ENCODE peak calls at places on chromosomes 16 and 17, in seven cellular contexts. One of them, this sample, is unnamed.

GRCh38 chr16:70704586-70704985 is 18.7 kb upstream of the MTSS2 start:
- DNase-seq in T-helper 2 cell treated with Interferon-gamma antibody and Interleukin-4, amounts not matched to agents 5 μg/mL and 100 μg/mL, for 36 hours: no peak
- DNase-seq in activated CD4-positive, alpha-beta T cell treated with anti-CD3 and anti-CD28 coated beads for 24 hours: no peak
- DNase-seq in HEK293T: no peak
- DNase-seq in activated T-helper 2 cell treated with anti-CD3 and anti-CD28 coated beads, Interferon-gamma antibody, Interleukin-2, Interleukin-4, amounts not matched to agents 10 μg/mL and 5 μg/mL and 100 μg/mL, durations not matched to agents 14 hours and 24 hours and 36 hours: no peak
- DNase-seq in COR-L47: no peak
- DNase-seq in neural progenitor cell: no peak
- DNase-seq in this sample: no peak

GRCh38 chr17:75753514-75754377 is 11.2 kb downstream of the GALK1 start:
- DNase-seq in T-helper 2 cell treated with Interferon-gamma antibody and Interleukin-4, amounts not matched to agents 5 μg/mL and 100 μg/mL, for 36 hours: peak; percentile 75
- DNase-seq in activated CD4-positive, alpha-beta T cell treated with anti-CD3 and anti-CD28 coated beads for 24 hours: peak; percentile 56
- DNase-seq in activated T-helper 2 cell treated with anti-CD3 and anti-CD28 coated beads, Interferon-gamma antibody, Interleukin-2, Interleukin-4, amounts not matched to agents 10 μg/mL and 5 μg/mL and 100 μg/mL, durations not matched to agents 14 hours and 24 hours and 36 hours: peak; percentile 62
- DNase-seq in neural progenitor cell: peak; percentile 89
- DNase-seq in COR-L47: no peak
- DNase-seq in HEK293T: peak; percentile 91
- DNase-seq in this sample: peak; percentile 91

GRCh38 chr17:66748578-66748977 is 86.3 kb upstream of the CACNG5 start:
- DNase-seq in HEK293T: no peak
- DNase-seq in activated CD4-positive, alpha-beta T cell treated with anti-CD3 and anti-CD28 coated beads for 24 hours: no peak
- DNase-seq in COR-L47: no peak
- DNase-seq in activated T-helper 2 cell treated with anti-CD3 and anti-CD28 coated beads, Interferon-gamma antibody, Interleukin-2, Interleukin-4, amounts not matched to agents 10 μg/mL and 5 μg/mL and 100 μg/mL, durations not matched to agents 14 hours and 24 hours and 36 hours: no peak
- DNase-seq in neural progenitor cell: no peak
- DNase-seq in T-helper 2 cell treated with Interferon-gamma antibody and Interleukin-4, amounts not matched to agents 5 μg/mL and 100 μg/mL, for 36 hours: no peak
- DNase-seq in this sample: no peak

GRCh38 chr16:72332926-72333325 is 161.0 kb upstream of the PMFBP1 start:
- DNase-seq in COR-L47: no peak
- DNase-seq in HEK293T: no peak
- DNase-seq in activated T-helper 2 cell treated with anti-CD3 and anti-CD28 coated beads, Interferon-gamma antibody, Interleukin-2, Interleukin-4, amounts not matched to agents 10 μg/mL and 5 μg/mL and 100 μg/mL, durations not matched to agents 14 hours and 24 hours and 36 hours: no peak
- DNase-seq in neural progenitor cell: no peak
- DNase-seq in activated CD4-positive, alpha-beta T cell treated with anti-CD3 and anti-CD28 coated beads for 24 hours: no peak
- DNase-seq in T-helper 2 cell treated with Interferon-gamma antibody and Interleukin-4, amounts not matched to agents 5 μg/mL and 100 μg/mL, for 36 hours: no peak
- DNase-seq in this sample: no peak

GRCh38 chr16:85524630-85525463 is 88.3 kb upstream of the GSE1 start:
- DNase-seq in T-helper 2 cell treated with Interferon-gamma antibody and Interleukin-4, amounts not matched to agents 5 μg/mL and 100 μg/mL, for 36 hours: no peak
- DNase-seq in COR-L47: peak; percentile 86
- DNase-seq in HEK293T: peak; percentile 24
- DNase-seq in neural progenitor cell: peak; percentile 51
- DNase-seq in activated T-helper 2 cell treated with anti-CD3 and anti-CD28 coated beads, Interferon-gamma antibody, Interleukin-2, Interleukin-4, amounts not matched to agents 10 μg/mL and 5 μg/mL and 100 μg/mL, durations not matched to agents 14 hours and 24 hours and 36 hours: no peak
- DNase-seq in activated CD4-positive, alpha-beta T cell treated with anti-CD3 and anti-CD28 coated beads for 24 hours: no peak
- DNase-seq in this sample: no peak

GRCh38 chr16:80107900-80108299 is 432.9 kb upstream of the DYNLRB2 start:
- DNase-seq in COR-L47: no peak
- DNase-seq in HEK293T: no peak
- DNase-seq in neural progenitor cell: no peak
- DNase-seq in activated CD4-positive, alpha-beta T cell treated with anti-CD3 and anti-CD28 coated beads for 24 hours: no peak
- DNase-seq in activated T-helper 2 cell treated with anti-CD3 and anti-CD28 coated beads, Interferon-gamma antibody, Interleukin-2, Interleukin-4, amounts not matched to agents 10 μg/mL and 5 μg/mL and 100 μg/mL, durations not matched to agents 14 hours and 24 hours and 36 hours: no peak
- DNase-seq in T-helper 2 cell treated with Interferon-gamma antibody and Interleukin-4, amounts not matched to agents 5 μg/mL and 100 μg/mL, for 36 hours: no peak
- DNase-seq in this sample: no peak

GRCh38 chr16:85615014-85615851 is 2.1 kb downstream of the GSE1 start:
- DNase-seq in activated T-helper 2 cell treated with anti-CD3 and anti-CD28 coated beads, Interferon-gamma antibody, Interleukin-2, Interleukin-4, amounts not matched to agents 10 μg/mL and 5 μg/mL and 100 μg/mL, durations not matched to agents 14 hours and 24 hours and 36 hours: no peak
- DNase-seq in T-helper 2 cell treated with Interferon-gamma antibody and Interleukin-4, amounts not matched to agents 5 μg/mL and 100 μg/mL, for 36 hours: peak; percentile 44
- DNase-seq in neural progenitor cell: peak; percentile 86
- DNase-seq in COR-L47: peak; percentile 73
- DNase-seq in activated CD4-positive, alpha-beta T cell treated with anti-CD3 and anti-CD28 coated beads for 24 hours: no peak
- DNase-seq in HEK293T: no peak
- DNase-seq in this sample: peak; percentile 60

GRCh38 chr17:34199932-34200534 is 55.1 kb upstream of the CCL2 start:
- DNase-seq in neural progenitor cell: peak; percentile 90
- DNase-seq in HEK293T: peak; percentile 62
- DNase-seq in activated CD4-positive, alpha-beta T cell treated with anti-CD3 and anti-CD28 coated beads for 24 hours: peak; percentile 46
- DNase-seq in activated T-helper 2 cell treated with anti-CD3 and anti-CD28 coated beads, Interferon-gamma antibody, Interleukin-2, Interleukin-4, amounts not matched to agents 10 μg/mL and 5 μg/mL and 100 μg/mL, durations not matched to agents 14 hours and 24 hours and 36 hours: peak; percentile 61
- DNase-seq in COR-L47: peak; percentile 48
- DNase-seq in T-helper 2 cell treated with Interferon-gamma antibody and Interleukin-4, amounts not matched to agents 5 μg/mL and 100 μg/mL, for 36 hours: peak; percentile 56
- DNase-seq in this sample: peak; percentile 93

GRCh38 chr17:67227488-67227887 is 17.5 kb downstream of the HELZ start:
- DNase-seq in COR-L47: no peak
- DNase-seq in activated T-helper 2 cell treated with anti-CD3 and anti-CD28 coated beads, Interferon-gamma antibody, Interleukin-2, Interleukin-4, amounts not matched to agents 10 μg/mL and 5 μg/mL and 100 μg/mL, durations not matched to agents 14 hours and 24 hours and 36 hours: no peak
- DNase-seq in HEK293T: no peak
- DNase-seq in T-helper 2 cell treated with Interferon-gamma antibody and Interleukin-4, amounts not matched to agents 5 μg/mL and 100 μg/mL, for 36 hours: no peak
- DNase-seq in activated CD4-positive, alpha-beta T cell treated with anti-CD3 and anti-CD28 coated beads for 24 hours: no peak
- DNase-seq in neural progenitor cell: no peak
- DNase-seq in this sample: no peak

GRCh38 chr16:55527885-55528284 is 19.0 kb downstream of the LPCAT2 start:
- DNase-seq in T-helper 2 cell treated with Interferon-gamma antibody and Interleukin-4, amounts not matched to agents 5 μg/mL and 100 μg/mL, for 36 hours: no peak
- DNase-seq in HEK293T: no peak
- DNase-seq in activated T-helper 2 cell treated with anti-CD3 and anti-CD28 coated beads, Interferon-gamma antibody, Interleukin-2, Interleukin-4, amounts not matched to agents 10 μg/mL and 5 μg/mL and 100 μg/mL, durations not matched to agents 14 hours and 24 hours and 36 hours: no peak
- DNase-seq in neural progenitor cell: no peak
- DNase-seq in activated CD4-positive, alpha-beta T cell treated with anti-CD3 and anti-CD28 coated beads for 24 hours: no peak
- DNase-seq in COR-L47: no peak
- DNase-seq in this sample: no peak

GRCh38 chr16:73228649-73229048 is 180.7 kb upstream of the ZFHX3 start:
- DNase-seq in T-helper 2 cell treated with Interferon-gamma antibody and Interleukin-4, amounts not matched to agents 5 μg/mL and 100 μg/mL, for 36 hours: no peak
- DNase-seq in COR-L47: no peak
- DNase-seq in HEK293T: no peak
- DNase-seq in activated T-helper 2 cell treated with anti-CD3 and anti-CD28 coated beads, Interferon-gamma antibody, Interleukin-2, Interleukin-4, amounts not matched to agents 10 μg/mL and 5 μg/mL and 100 μg/mL, durations not matched to agents 14 hours and 24 hours and 36 hours: no peak
- DNase-seq in activated CD4-positive, alpha-beta T cell treated with anti-CD3 and anti-CD28 coated beads for 24 hours: no peak
- DNase-seq in neural progenitor cell: no peak
- DNase-seq in this sample: no peak

GRCh38 chr16:86198201-86199118 is 299.5 kb downstream of the IRF8 start:
- DNase-seq in activated CD4-positive, alpha-beta T cell treated with anti-CD3 and anti-CD28 coated beads for 24 hours: no peak
- DNase-seq in COR-L47: no peak
- DNase-seq in activated T-helper 2 cell treated with anti-CD3 and anti-CD28 coated beads, Interferon-gamma antibody, Interleukin-2, Interleukin-4, amounts not matched to agents 10 μg/mL and 5 μg/mL and 100 μg/mL, durations not matched to agents 14 hours and 24 hours and 36 hours: no peak
- DNase-seq in T-helper 2 cell treated with Interferon-gamma antibody and Interleukin-4, amounts not matched to agents 5 μg/mL and 100 μg/mL, for 36 hours: no peak
- DNase-seq in neural progenitor cell: peak; percentile 48
- DNase-seq in HEK293T: no peak
- DNase-seq in this sample: no peak

GRCh38 chr16:81469710-81470481 is 25.3 kb downstream of the CMIP start:
- DNase-seq in activated T-helper 2 cell treated with anti-CD3 and anti-CD28 coated beads, Interferon-gamma antibody, Interleukin-2, Interleukin-4, amounts not matched to agents 10 μg/mL and 5 μg/mL and 100 μg/mL, durations not matched to agents 14 hours and 24 hours and 36 hours: peak; percentile 48
- DNase-seq in HEK293T: no peak
- DNase-seq in T-helper 2 cell treated with Interferon-gamma antibody and Interleukin-4, amounts not matched to agents 5 μg/mL and 100 μg/mL, for 36 hours: peak; percentile 44
- DNase-seq in COR-L47: no peak
- DNase-seq in neural progenitor cell: no peak
- DNase-seq in activated CD4-positive, alpha-beta T cell treated with anti-CD3 and anti-CD28 coated beads for 24 hours: no peak
- DNase-seq in this sample: no peak

GRCh38 chr16:73302942-73303341 is 255.0 kb upstream of the ZFHX3 start:
- DNase-seq in activated T-helper 2 cell treated with anti-CD3 and anti-CD28 coated beads, Interferon-gamma antibody, Interleukin-2, Interleukin-4, amounts not matched to agents 10 μg/mL and 5 μg/mL and 100 μg/mL, durations not matched to agents 14 hours and 24 hours and 36 hours: no peak
- DNase-seq in T-helper 2 cell treated with Interferon-gamma antibody and Interleukin-4, amounts not matched to agents 5 μg/mL and 100 μg/mL, for 36 hours: no peak
- DNase-seq in activated CD4-positive, alpha-beta T cell treated with anti-CD3 and anti-CD28 coated beads for 24 hours: no peak
- DNase-seq in HEK293T: no peak
- DNase-seq in COR-L47: no peak
- DNase-seq in neural progenitor cell: no peak
- DNase-seq in this sample: no peak

GRCh38 chr17:56870163-56870651 is 36.3 kb downstream of the DGKE start:
- DNase-seq in T-helper 2 cell treated with Interferon-gamma antibody and Interleukin-4, amounts not matched to agents 5 μg/mL and 100 μg/mL, for 36 hours: no peak
- DNase-seq in HEK293T: no peak
- DNase-seq in activated CD4-positive, alpha-beta T cell treated with anti-CD3 and anti-CD28 coated beads for 24 hours: no peak
- DNase-seq in neural progenitor cell: no peak
- DNase-seq in COR-L47: no peak
- DNase-seq in activated T-helper 2 cell treated with anti-CD3 and anti-CD28 coated beads, Interferon-gamma antibody, Interleukin-2, Interleukin-4, amounts not matched to agents 10 μg/mL and 5 μg/mL and 100 μg/mL, durations not matched to agents 14 hours and 24 hours and 36 hours: no peak
- DNase-seq in this sample: no peak

GRCh38 chr16:85029413-85029794 is 1.8 kb downstream of the KIAA0513 start:
- DNase-seq in T-helper 2 cell treated with Interferon-gamma antibody and Interleukin-4, amounts not matched to agents 5 μg/mL and 100 μg/mL, for 36 hours: peak; percentile 70
- DNase-seq in activated T-helper 2 cell treated with anti-CD3 and anti-CD28 coated beads, Interferon-gamma antibody, Interleukin-2, Interleukin-4, amounts not matched to agents 10 μg/mL and 5 μg/mL and 100 μg/mL, durations not matched to agents 14 hours and 24 hours and 36 hours: peak; percentile 50
- DNase-seq in HEK293T: no peak
- DNase-seq in COR-L47: no peak
- DNase-seq in activated CD4-positive, alpha-beta T cell treated with anti-CD3 and anti-CD28 coated beads for 24 hours: peak; percentile 34
- DNase-seq in neural progenitor cell: no peak
- DNase-seq in this sample: no peak

GRCh38 chr16:88570691-88571092 is 489 bp downstream of the ZC3H18 start:
- DNase-seq in COR-L47: no peak
- DNase-seq in activated CD4-positive, alpha-beta T cell treated with anti-CD3 and anti-CD28 coated beads for 24 hours: peak; percentile 27
- DNase-seq in HEK293T: no peak
- DNase-seq in neural progenitor cell: peak; percentile 41
- DNase-seq in T-helper 2 cell treated with Interferon-gamma antibody and Interleukin-4, amounts not matched to agents 5 μg/mL and 100 μg/mL, for 36 hours: peak; percentile 46
- DNase-seq in activated T-helper 2 cell treated with anti-CD3 and anti-CD28 coated beads, Interferon-gamma antibody, Interleukin-2, Interleukin-4, amounts not matched to agents 10 μg/mL and 5 μg/mL and 100 μg/mL, durations not matched to agents 14 hours and 24 hours and 36 hours: no peak
- DNase-seq in this sample: no peak

GRCh38 chr17:75906143-75906884 is 1.6 kb upstream of the MRPL38 start:
- DNase-seq in HEK293T: no peak
- DNase-seq in neural progenitor cell: no peak
- DNase-seq in COR-L47: no peak
- DNase-seq in T-helper 2 cell treated with Interferon-gamma antibody and Interleukin-4, amounts not matched to agents 5 μg/mL and 100 μg/mL, for 36 hours: no peak
- DNase-seq in activated CD4-positive, alpha-beta T cell treated with anti-CD3 and anti-CD28 coated beads for 24 hours: no peak
- DNase-seq in activated T-helper 2 cell treated with anti-CD3 and anti-CD28 coated beads, Interferon-gamma antibody, Interleukin-2, Interleukin-4, amounts not matched to agents 10 μg/mL and 5 μg/mL and 100 μg/mL, durations not matched to agents 14 hours and 24 hours and 36 hours: no peak
- DNase-seq in this sample: no peak

GRCh38 chr16:17556276-17557052 is 85.7 kb upstream of the XYLT1 start:
- DNase-seq in activated T-helper 2 cell treated with anti-CD3 and anti-CD28 coated beads, Interferon-gamma antibody, Interleukin-2, Interleukin-4, amounts not matched to agents 10 μg/mL and 5 μg/mL and 100 μg/mL, durations not matched to agents 14 hours and 24 hours and 36 hours: no peak
- DNase-seq in neural progenitor cell: peak; percentile 57
- DNase-seq in T-helper 2 cell treated with Interferon-gamma antibody and Interleukin-4, amounts not matched to agents 5 μg/mL and 100 μg/mL, for 36 hours: no peak
- DNase-seq in activated CD4-positive, alpha-beta T cell treated with anti-CD3 and anti-CD28 coated beads for 24 hours: no peak
- DNase-seq in HEK293T: peak; percentile 38
- DNase-seq in COR-L47: no peak
- DNase-seq in this sample: peak; percentile 58

GRCh38 chr17:12815642-12816141 is 26.4 kb downstream of the ARHGAP44 start:
- DNase-seq in HEK293T: no peak
- DNase-seq in activated CD4-positive, alpha-beta T cell treated with anti-CD3 and anti-CD28 coated beads for 24 hours: no peak
- DNase-seq in neural progenitor cell: no peak
- DNase-seq in COR-L47: no peak
- DNase-seq in activated T-helper 2 cell treated with anti-CD3 and anti-CD28 coated beads, Interferon-gamma antibody, Interleukin-2, Interleukin-4, amounts not matched to agents 10 μg/mL and 5 μg/mL and 100 μg/mL, durations not matched to agents 14 hours and 24 hours and 36 hours: no peak
- DNase-seq in T-helper 2 cell treated with Interferon-gamma antibody and Interleukin-4, amounts not matched to agents 5 μg/mL and 100 μg/mL, for 36 hours: no peak
- DNase-seq in this sample: no peak